ENCODE peak calls at places on chromosomes 5 and 9, in eight cellular contexts. F is HCT116, X is astrocyte, R is pancreas, Z is GM12878, I is heart left ventricle, V is adrenal gland, S is fibroblast of lung. U is an unnamed sample.

GRCh38 chr9:124348363-124348762 is 66.9 kb downstream of the PSMB7 start:
- DNase-seq in F (no peak), X (no peak), R (no peak), Z (no peak), I (no peak), V (no peak), S (no peak), U (no peak)

GRCh38 chr5:110945874-110946436 is 125.6 kb upstream of the TSLP start:
- DNase-seq in F (no peak), X (no peak), R (no peak), Z (no peak), I (no peak), V (no peak), S (no peak), U (no peak)

GRCh38 chr5:118314936-118315335 is 673.4 kb downstream of the DTWD2 start:
- DNase-seq in F (no peak), X (no peak), R (no peak), Z (no peak), I (no peak), V (no peak), S (peak; percentile 2), U (no peak)

GRCh38 chr9:109903515-109904138 is 123.6 kb downstream of the PALM2AKAP2 start:
- DNase-seq in F (peak; percentile 76), X (peak; percentile 59), R (peak; percentile 32), Z (no peak), I (no peak), V (peak; percentile 62), S (peak; percentile 88), U (no peak)

GRCh38 chr9:137087409-137087925 is 682 bp downstream of the MAN1B1 start:
- DNase-seq in F (no peak), X (no peak), R (no peak), Z (no peak), I (no peak), V (no peak), S (no peak), U (no peak)

GRCh38 chr5:52811067-52811749 is 23.5 kb downstream of the ITGA1 start:
- DNase-seq in F (no peak), X (no peak), R (no peak), Z (no peak), I (no peak), V (peak; percentile 52), S (peak; percentile 71), U (no peak)

GRCh38 chr9:95738438-95738837 is 137.1 kb upstream of the ERCC6L2 start:
- DNase-seq in F (no peak), X (no peak), R (no peak), Z (no peak), I (no peak), V (no peak), S (no peak), U (no peak)

GRCh38 chr5:5494489-5495402 is 72.3 kb downstream of the ICE1 start:
- DNase-seq in F (peak; percentile 55), X (peak; percentile 20), R (peak; percentile 81), Z (peak; percentile 12), I (peak; percentile 86), V (peak; percentile 75), S (peak; percentile 52), U (no peak)

GRCh38 chr9:96874947-96875459 is 20.7 kb upstream of the ZNF782 start:
- DNase-seq in F (peak; percentile 51), X (peak; percentile 43), R (peak; percentile 83), Z (peak; percentile 40), I (no peak), V (peak; percentile 40), S (peak; percentile 32), U (no peak)

GRCh38 chr5:180423133-180423532 is 70.0 kb upstream of the GFPT2 start:
- DNase-seq in F (no peak), X (no peak), R (no peak), Z (no peak), I (no peak), V (no peak), S (no peak), U (no peak)

GRCh38 chr5:170523129-170523497 is 19.3 kb downstream of the KCNIP1 start:
- DNase-seq in F (no peak), X (peak; percentile 25), R (peak; percentile 15), Z (no peak), I (no peak), V (no peak), S (no peak), U (no peak)

GRCh38 chr5:61881821-61882220 is 424.2 kb upstream of the KIF2A start:
- DNase-seq in F (no peak), X (peak; percentile 75), R (no peak), Z (no peak), I (no peak), V (no peak), S (no peak), U (no peak)

GRCh38 chr9:19975499-19975898 is 186.7 kb upstream of the SLC24A2 start:
- DNase-seq in F (no peak), X (no peak), R (no peak), Z (no peak), I (no peak), V (no peak), S (no peak), U (no peak)

GRCh38 chr9:79020266-79020665 is 551.5 kb upstream of the TLE4 start:
- DNase-seq in F (no peak), X (peak; percentile 14), R (no peak), Z (no peak), I (no peak), V (no peak), S (no peak), U (no peak)

GRCh38 chr5:77843570-77844407 is 67.7 kb upstream of the TBCA start:
- DNase-seq in F (no peak), X (no peak), R (no peak), Z (no peak), I (no peak), V (no peak), S (no peak), U (no peak)

GRCh38 chr9:129932303-129933151 is 97.3 kb downstream of the USP20 start:
- DNase-seq in F (no peak), X (peak; percentile 56), R (no peak), Z (peak; percentile 47), I (no peak), V (no peak), S (peak; percentile 27), U (no peak)

GRCh38 chr9:98942906-98943681 is 613 bp upstream of the COL15A1 start:
- DNase-seq in F (no peak), X (no peak), R (no peak), Z (no peak), I (no peak), V (no peak), S (no peak), U (no peak)

GRCh38 chr5:68315679-68316271 is 100.2 kb downstream of the PIK3R1 start:
- DNase-seq in F (no peak), X (no peak), R (no peak), Z (peak; percentile 55), I (no peak), V (no peak), S (no peak), U (no peak)

GRCh38 chr9:33787839-33788238 is 7.5 kb upstream of the PRSS3 start:
- DNase-seq in F (no peak), X (no peak), R (peak; percentile 81), Z (no peak), I (no peak), V (peak; percentile 37), S (no peak), U (no peak)

GRCh38 chr9:33781736-33782135 is 13.6 kb upstream of the PRSS3 start:
- DNase-seq in F (no peak), X (no peak), R (no peak), Z (no peak), I (no peak), V (no peak), S (no peak), U (no peak)

GRCh38 chr9:33791117-33791516 is 4.2 kb upstream of the PRSS3 start:
- DNase-seq in F (peak; percentile 48), X (peak; percentile 18), R (peak; percentile 81), Z (no peak), I (no peak), V (peak; percentile 36), S (peak; percentile 31), U (no peak)

GRCh38 chr9:33782395-33783152 is 12.8 kb upstream of the PRSS3 start:
- DNase-seq in F (no peak), X (peak; percentile 78), R (no peak), Z (no peak), I (no peak), V (no peak), S (peak; percentile 77), U (no peak)

GRCh38 chr9:33785914-33786313 is 9.4 kb upstream of the PRSS3 start:
- DNase-seq in F (no peak), X (no peak), R (no peak), Z (no peak), I (no peak), V (no peak), S (no peak), U (no peak)
- TF ChIP-seq CTCF in F (peak; percentile 40), X (peak; percentile 8), R (peak; percentile 6), Z (peak; percentile 25), I (no peak), V (no peak), S (no peak), U (no peak)

DNA sequence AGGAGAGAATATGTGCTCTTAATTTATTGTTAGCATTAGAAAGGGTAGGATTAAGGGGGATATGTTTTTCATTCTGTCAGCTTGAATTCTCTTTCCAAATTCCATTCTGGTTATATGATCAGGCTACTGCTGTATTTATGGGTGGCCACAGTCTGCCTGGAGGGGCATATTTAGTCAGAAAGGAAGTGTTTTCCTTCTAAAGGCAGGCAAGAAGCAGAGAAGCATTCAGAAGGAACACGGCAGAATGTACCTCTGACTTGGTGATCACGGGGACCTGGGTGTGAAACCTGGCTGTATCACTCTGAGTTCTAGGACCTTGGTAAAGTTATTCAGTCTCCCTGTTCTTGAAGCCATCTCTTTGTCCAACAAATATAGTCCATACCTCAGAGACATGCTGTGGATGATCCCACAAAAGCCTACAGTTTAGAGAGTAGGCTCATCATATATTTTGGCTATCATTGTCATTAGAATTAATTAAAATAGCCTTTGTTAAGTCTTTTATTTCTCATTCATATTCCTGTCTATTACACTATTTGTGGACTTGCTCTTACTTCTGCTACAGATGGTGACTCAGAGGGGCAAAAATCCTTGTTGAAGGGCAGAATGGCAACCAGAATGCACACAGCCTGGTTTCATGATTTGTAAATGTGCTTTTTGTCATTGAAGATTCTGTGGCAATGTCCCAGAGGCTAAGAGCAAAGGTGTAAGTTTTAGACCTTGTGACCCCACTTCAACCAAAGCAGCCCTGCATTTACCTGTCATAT is 2.7 kb downstream of the TNC start:
- DNase-seq in F (no peak), X (peak; percentile 63), R (no peak), Z (no peak), I (no peak), V (no peak), S (peak; percentile 28), U (no peak)
- H3K27me3 ChIP-seq in F (peaks cover 71% of the 10 kb centered on the region), X (no peaks in the 10 kb centered on the region), R (no peaks in the 10 kb centered on the region), Z (peaks cover 7% of the 10 kb centered on the region), I (no peaks in the 10 kb centered on the region), V (peaks cover 21% of the 10 kb centered on the region), S (no peaks in the 10 kb centered on the region), U (peaks cover 3% of the 10 kb centered on the region)

GRCh38 chr5:146622391-146622790 is 106.4 kb upstream of the GPR151 start:
- DNase-seq in F (no peak), X (peak; percentile 5), R (no peak), Z (no peak), I (no peak), V (no peak), S (no peak), U (no peak)
- TF ChIP-seq CTCF in F (peak; percentile 64), X (peak; percentile 41), R (no peak), Z (peak; percentile 3), I (no peak), V (peak; percentile 27), S (no peak), U (peak; percentile 28)

DNA sequence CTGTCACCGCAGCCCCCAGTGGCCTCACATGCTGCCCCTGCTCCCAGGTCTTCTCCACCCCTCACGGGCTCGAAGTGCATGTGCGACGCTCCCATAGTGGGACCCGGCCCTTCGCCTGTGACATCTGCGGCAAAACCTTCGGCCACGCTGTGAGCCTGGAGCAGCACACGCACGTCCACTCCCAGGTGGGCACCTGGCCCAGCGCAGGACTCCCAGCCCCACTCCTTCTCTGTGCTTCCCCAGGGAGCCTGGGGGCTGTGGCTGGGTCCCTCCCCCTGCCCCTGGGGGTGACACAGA is 10.5 kb downstream of the GFI1B start:
- DNase-seq in F (no peak), X (no peak), R (no peak), Z (no peak), I (no peak), V (no peak), S (no peak), U (no peak)
- H3K27me3 ChIP-seq in F (peaks cover 7% of the 10 kb centered on the region), X (peaks cover 39% of the 10 kb centered on the region), R (no peaks in the 10 kb centered on the region), Z (peaks cover 4% of the 10 kb centered on the region), I (no peaks in the 10 kb centered on the region), V (no peaks in the 10 kb centered on the region), S (peaks cover 23% of the 10 kb centered on the region), U (no peaks in the 10 kb centered on the region)

U was measured in right atrium auricular region.